ENCODE peak calls at places on chromosomes 13 and 19, in nine cellular contexts. One of them, this sample, is unnamed.

GRCh38 chr13:67133476-67133875 is 96.7 kb downstream of the PCDH9 start:
- DNase-seq in amygdala: no peak
- DNase-seq in Daoy: no peak
- DNase-seq in stimulated activated CD4-positive, alpha-beta T cell treated with anti-CD3 and anti-CD28 coated beads, Interleukin-2, amount 100 ng/mL, for 24 hours: no peak
- DNase-seq in tibial nerve: no peak
- DNase-seq in sigmoid colon: no peak
- DNase-seq in HepG2: no peak
- DNase-seq in EL: no peak
- DNase-seq in dorsolateral prefrontal cortex: no peak
- DNase-seq in this sample: no peak

GRCh38 chr13:51821666-51822065 is 17.7 kb upstream of the DHRS12 start:
- DNase-seq in stimulated activated CD4-positive, alpha-beta T cell treated with anti-CD3 and anti-CD28 coated beads, Interleukin-2, amount 100 ng/mL, for 24 hours: no peak
- DNase-seq in tibial nerve: no peak
- DNase-seq in sigmoid colon: peak
- DNase-seq in EL: no peak
- DNase-seq in HepG2: no peak
- DNase-seq in Daoy: no peak
- DNase-seq in dorsolateral prefrontal cortex: no peak
- DNase-seq in amygdala: no peak
- DNase-seq in this sample: no peak

GRCh38 chr19:51971624-51972023 is 15.0 kb downstream of the ZNF350 start:
- DNase-seq in sigmoid colon: no peak
- DNase-seq in stimulated activated CD4-positive, alpha-beta T cell treated with anti-CD3 and anti-CD28 coated beads, Interleukin-2, amount 100 ng/mL, for 24 hours: no peak
- DNase-seq in dorsolateral prefrontal cortex: no peak
- DNase-seq in EL: no peak
- DNase-seq in amygdala: no peak
- DNase-seq in tibial nerve: no peak
- DNase-seq in Daoy: peak
- DNase-seq in HepG2: no peak
- DNase-seq in this sample: no peak

GRCh38 chr19:23071087-23071511 is 45.7 kb upstream of the ZNF730 start:
- DNase-seq in stimulated activated CD4-positive, alpha-beta T cell treated with anti-CD3 and anti-CD28 coated beads, Interleukin-2, amount 100 ng/mL, for 24 hours: no peak
- DNase-seq in tibial nerve: no peak
- DNase-seq in dorsolateral prefrontal cortex: no peak
- DNase-seq in EL: peak
- DNase-seq in amygdala: peak
- DNase-seq in sigmoid colon: peak
- DNase-seq in HepG2: no peak
- DNase-seq in Daoy: peak
- DNase-seq in this sample: peak

GRCh38 chr13:38705351-38705750 is 18.5 kb downstream of the FREM2 start:
- DNase-seq in HepG2: no peak
- DNase-seq in tibial nerve: no peak
- DNase-seq in EL: no peak
- DNase-seq in dorsolateral prefrontal cortex: no peak
- DNase-seq in stimulated activated CD4-positive, alpha-beta T cell treated with anti-CD3 and anti-CD28 coated beads, Interleukin-2, amount 100 ng/mL, for 24 hours: no peak
- DNase-seq in amygdala: no peak
- DNase-seq in sigmoid colon: no peak
- DNase-seq in Daoy: no peak
- DNase-seq in this sample: no peak

GRCh38 chr19:48354332-48354992 is 9.3 kb downstream of the TMEM143 start:
- DNase-seq in sigmoid colon: no peak
- DNase-seq in dorsolateral prefrontal cortex: no peak
- DNase-seq in Daoy: peak
- DNase-seq in HepG2: peak
- DNase-seq in tibial nerve: no peak
- DNase-seq in amygdala: no peak
- DNase-seq in EL: no peak
- DNase-seq in stimulated activated CD4-positive, alpha-beta T cell treated with anti-CD3 and anti-CD28 coated beads, Interleukin-2, amount 100 ng/mL, for 24 hours: no peak
- DNase-seq in this sample: no peak

GRCh38 chr19:40443930-40444180 is 280 bp downstream of the SERTAD3 start:
- DNase-seq in dorsolateral prefrontal cortex: no peak
- DNase-seq in HepG2: no peak
- DNase-seq in sigmoid colon: no peak
- DNase-seq in stimulated activated CD4-positive, alpha-beta T cell treated with anti-CD3 and anti-CD28 coated beads, Interleukin-2, amount 100 ng/mL, for 24 hours: no peak
- DNase-seq in EL: peak
- DNase-seq in tibial nerve: no peak
- DNase-seq in amygdala: no peak
- DNase-seq in Daoy: no peak
- DNase-seq in this sample: no peak

GRCh38 chr13:59801107-59801880 is 362.4 kb downstream of the DIAPH3 start:
- DNase-seq in EL: no peak
- DNase-seq in tibial nerve: no peak
- DNase-seq in dorsolateral prefrontal cortex: no peak
- DNase-seq in stimulated activated CD4-positive, alpha-beta T cell treated with anti-CD3 and anti-CD28 coated beads, Interleukin-2, amount 100 ng/mL, for 24 hours: no peak
- DNase-seq in sigmoid colon: no peak
- DNase-seq in HepG2: no peak
- DNase-seq in Daoy: no peak
- DNase-seq in amygdala: no peak
- DNase-seq in this sample: no peak

GRCh38 chr13:76758257-76758656 is 127.9 kb downstream of the KCTD12 start:
- DNase-seq in amygdala: no peak
- DNase-seq in EL: no peak
- DNase-seq in stimulated activated CD4-positive, alpha-beta T cell treated with anti-CD3 and anti-CD28 coated beads, Interleukin-2, amount 100 ng/mL, for 24 hours: no peak
- DNase-seq in Daoy: no peak
- DNase-seq in dorsolateral prefrontal cortex: no peak
- DNase-seq in HepG2: no peak
- DNase-seq in tibial nerve: no peak
- DNase-seq in sigmoid colon: no peak
- DNase-seq in this sample: no peak

GRCh38 chr19:2051771-2052704 is 994 bp upstream of the MKNK2 start:
- DNase-seq in dorsolateral prefrontal cortex: no peak
- DNase-seq in sigmoid colon: peak
- DNase-seq in stimulated activated CD4-positive, alpha-beta T cell treated with anti-CD3 and anti-CD28 coated beads, Interleukin-2, amount 100 ng/mL, for 24 hours: peak
- DNase-seq in HepG2: no peak
- DNase-seq in tibial nerve: no peak
- DNase-seq in EL: peak
- DNase-seq in amygdala: no peak
- DNase-seq in Daoy: no peak
- DNase-seq in this sample: peak

GRCh38 chr13:75558130-75558840 is 8.7 kb downstream of the UCHL3 start:
- DNase-seq in sigmoid colon: no peak
- DNase-seq in Daoy: no peak
- DNase-seq in stimulated activated CD4-positive, alpha-beta T cell treated with anti-CD3 and anti-CD28 coated beads, Interleukin-2, amount 100 ng/mL, for 24 hours: no peak
- DNase-seq in EL: no peak
- DNase-seq in dorsolateral prefrontal cortex: no peak
- DNase-seq in HepG2: no peak
- DNase-seq in amygdala: no peak
- DNase-seq in tibial nerve: no peak
- DNase-seq in this sample: no peak